ENCODE peak calls at places on chromosomes 6 and 20, in seven cellular contexts. J, T, F, H, S, R and E are unnamed samples.

GRCh38 chr6:75065524-75065923 is 140.3 kb downstream of the COL12A1 start:
- DNase-seq in F (no peak), S (peak), J (no peak), R (peak), T (peak), H (peak), E (peak)

GRCh38 chr6:136685540-136686108 is 106.7 kb downstream of the MAP3K5 start:
- DNase-seq in F (no peak), J (no peak), H (no peak), S (no peak), T (peak), R (peak), E (no peak)

GRCh38 chr20:32763202-32763999 is 1.2 kb downstream of the DNMT3B start:
- DNase-seq in T (no peak), S (peak), F (no peak), R (no peak), J (no peak), H (peak), E (no peak)

GRCh38 chr6:72245565-72245964 is 359.2 kb downstream of the RIMS1 start:
- DNase-seq in T (no peak), R (no peak), S (peak), H (peak), F (no peak), J (no peak), E (no peak)

GRCh38 chr6:113629940-113630339 is 227.2 kb upstream of the MARCKS start:
- DNase-seq in R (no peak), J (no peak), F (no peak), S (no peak), T (no peak), H (no peak), E (no peak)

GRCh38 chr20:64064145-64064698 is 1.2 kb downstream of the TCEA2 start:
- DNase-seq in F (no peak), H (no peak), J (no peak), S (no peak), R (peak), T (peak), E (peak)

GRCh38 chr6:130937942-130938604 is 110.9 kb downstream of the SMLR1 start:
- DNase-seq in F (no peak), J (no peak), T (peak), R (no peak), H (no peak), S (no peak), E (no peak)

GRCh38 chr6:140040391-140040790 is 665.9 kb upstream of the CITED2 start:
- DNase-seq in R (peak), J (no peak), H (no peak), F (no peak), T (no peak), S (no peak), E (no peak)

GRCh38 chr6:4809999-4810918 is 34.1 kb downstream of the CDYL start:
- DNase-seq in J (no peak), R (peak), S (no peak), H (no peak), F (no peak), T (peak), E (peak)

GRCh38 chr6:158150701-158151100 is 17.4 kb downstream of the SERAC1 start:
- DNase-seq in T (peak), H (no peak), R (peak), J (no peak), F (no peak), S (no peak), E (peak)

GRCh38 chr6:145508107-145508506 is 227.2 kb downstream of the EPM2A start:
- DNase-seq in T (no peak), H (peak), R (no peak), S (no peak), F (no peak), J (no peak), E (no peak)
- TF ChIP-seq CTCF in T (peak), H (peak), R (peak), S (peak), F (no peak), J (no peak), E (peak)

GRCh38 chr6:21665436-21666199 is 72.1 kb downstream of the SOX4 start:
- DNase-seq in S (peak), F (no peak), J (no peak), H (peak), R (no peak), T (no peak), E (no peak)
- H3K4me3 ChIP-seq in S (peak), F (peak), J (peak), H (peak), R (peak), T (peak), E (no peak)

DNA sequence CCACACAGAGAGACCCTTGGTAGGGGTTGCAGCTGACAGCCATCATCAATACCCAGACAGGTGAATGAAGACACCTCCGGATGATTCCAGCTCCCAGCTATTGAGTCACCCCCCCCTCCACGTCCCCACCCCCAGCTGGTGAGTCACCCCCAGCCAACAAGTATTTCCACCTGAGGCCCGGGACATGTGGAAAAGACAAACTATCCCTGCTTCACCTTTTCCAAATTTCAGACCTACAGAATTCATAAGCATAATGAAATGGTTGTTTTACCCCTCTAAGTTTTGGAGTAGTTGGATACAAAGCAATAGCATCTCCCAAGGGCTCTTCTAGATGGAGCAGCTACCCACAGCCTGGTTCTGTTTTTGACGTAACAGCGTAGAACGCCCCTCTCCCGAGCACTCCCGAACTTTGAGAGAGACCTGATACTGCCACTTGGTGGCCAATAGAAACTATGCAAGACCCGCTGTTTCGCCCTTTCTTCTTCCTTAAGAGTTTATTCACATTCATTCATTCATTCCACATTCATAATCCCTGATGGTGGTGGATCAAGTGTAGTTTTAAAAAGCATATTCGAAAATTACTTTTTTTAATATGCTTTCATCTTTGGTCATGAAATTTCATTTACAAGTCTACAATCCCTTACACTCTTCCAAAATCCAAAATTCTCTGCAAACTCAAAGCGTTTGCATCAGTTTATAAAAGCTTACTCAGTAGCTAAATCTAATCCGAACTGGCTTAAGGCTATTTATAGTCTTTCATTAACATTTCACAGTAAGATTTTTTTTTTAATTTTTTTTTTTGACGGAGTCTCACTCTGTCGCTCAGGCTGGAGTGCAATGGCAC is 15.1 kb upstream of the PPP1R16B start:
- DNase-seq in F (no peak), H (peak), S (peak), R (peak), T (no peak), J (no peak), E (peak)
- TF ChIP-seq CTCF in F (peak), H (peak), S (peak), R (peak), T (peak), J (peak), E (peak)

GRCh38 chr6:90586675-90587638 is at the start of gene MAP3K7:
- DNase-seq in T (peak), S (peak), R (peak), J (peak), F (peak), H (peak), E (peak)

GRCh38 chr6:90584636-90585255 is 2.1 kb downstream of the MAP3K7 start:
- DNase-seq in F (no peak), J (no peak), H (no peak), S (no peak), T (peak), R (no peak), E (peak)

GRCh38 chr6:90583179-90583578 is 3.7 kb downstream of the MAP3K7 start:
- DNase-seq in F (no peak), T (no peak), S (no peak), H (no peak), J (no peak), R (peak), E (no peak)

GRCh38 chr6:90578894-90579549 is 7.8 kb downstream of the MAP3K7 start:
- DNase-seq in F (no peak), R (no peak), J (no peak), T (no peak), H (no peak), S (no peak), E (no peak)

DNA sequence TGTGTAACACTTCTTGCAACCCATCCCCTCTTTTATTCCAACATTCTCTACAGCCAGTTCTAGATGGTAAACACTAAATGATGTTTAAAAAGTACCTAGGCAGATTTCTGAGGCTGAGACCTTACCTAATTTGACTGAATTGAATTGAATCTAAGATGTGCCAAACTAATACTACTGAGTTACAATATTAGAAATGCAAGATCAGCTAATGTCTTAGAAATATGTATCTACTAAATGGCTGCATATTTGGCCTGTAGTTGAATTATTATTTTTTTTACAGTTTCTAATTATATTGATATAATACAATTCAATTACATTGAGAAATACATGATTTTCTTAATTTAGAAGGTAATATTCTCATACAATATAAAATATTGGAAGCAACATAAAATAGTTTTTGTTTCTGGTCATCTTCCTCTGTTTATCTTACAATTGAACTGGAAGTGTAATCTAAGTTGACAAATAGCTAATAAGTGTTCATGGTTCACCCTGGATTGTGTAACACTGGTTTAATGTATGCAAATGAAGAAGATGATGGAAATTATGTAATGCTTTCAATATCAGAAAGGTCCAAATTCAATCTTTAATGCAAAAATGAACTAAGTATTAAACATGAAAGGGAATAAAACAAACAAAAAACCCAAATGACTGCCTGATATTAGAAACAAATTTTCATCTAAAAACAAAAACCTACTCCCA is 2.9 kb downstream of the MAP3K7 start:
- DNase-seq in S (no peak), H (no peak), R (no peak), F (no peak), J (no peak), T (no peak), E (no peak)
- H3K4me3 ChIP-seq in S (no peak), H (peak), R (no peak), F (no peak), J (no peak), T (no peak), E (peak)

DNA sequence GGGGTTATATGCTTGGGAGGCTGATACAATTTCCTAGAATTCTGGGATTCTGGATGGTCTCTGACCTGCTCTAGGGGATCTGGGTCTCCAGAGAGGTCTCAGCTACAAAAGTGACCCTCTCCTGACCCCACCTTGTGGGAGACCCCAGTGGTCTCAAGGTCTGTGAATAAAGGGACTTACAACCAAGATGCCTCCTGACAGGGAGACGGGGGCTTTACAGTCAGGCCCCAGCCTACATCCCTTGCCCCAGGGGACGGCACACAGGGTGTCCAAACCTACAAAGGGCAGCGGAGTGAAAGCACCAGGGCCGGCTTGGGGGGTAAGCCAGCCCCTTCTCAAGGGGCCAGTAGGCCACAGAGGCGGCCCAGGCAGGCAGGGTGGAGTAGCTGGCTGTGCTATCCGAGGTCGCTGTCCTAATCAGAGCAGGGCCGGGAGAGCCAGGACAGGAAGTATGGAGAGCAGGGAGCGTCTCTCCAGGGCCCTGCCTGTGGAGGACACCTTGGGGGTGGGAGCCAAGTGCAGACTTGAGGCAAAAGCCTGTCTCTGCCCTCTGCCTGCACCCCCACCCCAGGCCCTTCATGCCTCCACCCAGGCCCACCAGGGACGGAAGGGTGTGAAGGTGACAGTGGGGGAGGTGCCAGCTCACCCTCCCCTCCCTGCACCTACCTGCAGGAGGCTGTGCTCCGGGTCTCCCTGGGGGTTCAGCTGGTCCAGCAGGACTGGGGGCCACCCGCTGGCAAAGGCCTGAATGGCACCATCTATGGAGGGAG is 3.5 kb downstream of the GFRA4 start:
- DNase-seq in F (no peak), H (no peak), S (no peak), R (no peak), J (no peak), T (no peak), E (no peak)
- TF ChIP-seq CTCF in F (no peak), H (peak), S (no peak), R (no peak), J (no peak), T (no peak), E (peak)

GRCh38 chr6:79031821-79032590 is 46.0 kb downstream of the PHIP start:
- DNase-seq in R (peak), H (no peak), T (peak), J (no peak), F (no peak), S (no peak), E (peak)
- H3K4me3 ChIP-seq in R (no peak), H (no peak), T (no peak), J (no peak), F (no peak), S (no peak), E (no peak)

GRCh38 chr6:111565316-111566221 is 40.1 kb downstream of the TRAF3IP2 start:
- DNase-seq in T (no peak), F (no peak), J (no peak), H (peak), R (no peak), S (no peak), E (no peak)
- TF ChIP-seq CTCF in T (no peak), F (no peak), J (no peak), H (peak), R (no peak), S (peak), E (no peak)

GRCh38 chr20:34415079-34415478 is 52.0 kb downstream of the ITCH start:
- DNase-seq in R (no peak), H (no peak), J (no peak), F (no peak), S (no peak), T (no peak), E (no peak)
- H3K4me3 ChIP-seq in R (no peak), H (no peak), J (no peak), F (no peak), S (no peak), T (no peak), E (no peak)